ENCODE peak calls at places on chromosome 19, in five cellular contexts. K, B, I, V and C are unnamed samples.

GRCh38 chr19:1112254-1113208 is 8.7 kb downstream of the GPX4 start:
- DNase-seq in I (no peak), B (no peak), K (no peak), V (peak; percentile 87), C (peak; percentile 83)

GRCh38 chr19:29855087-29855486 is 43.3 kb downstream of the CCNE1 start:
- DNase-seq in V (no peak), B (no peak), I (no peak), K (no peak), C (peak; percentile 53)

GRCh38 chr19:7894612-7895309 is 6.5 kb downstream of the LRRC8E start:
- DNase-seq in V (no peak), B (no peak), I (no peak), K (no peak), C (peak; percentile 59)

GRCh38 chr19:1592023-1592754 is 476 bp downstream of the MBD3 start:
- DNase-seq in I (peak; percentile 50), B (peak; percentile 78), V (peak; percentile 94), K (peak; percentile 41), C (peak; percentile 89)

GRCh38 chr19:6678690-6679109 is 8.7 kb upstream of the TNFSF14 start:
- DNase-seq in I (no peak), V (no peak), B (no peak), K (no peak), C (no peak)

GRCh38 chr19:48338253-48338755 is 13.0 kb downstream of the EMP3 start:
- DNase-seq in B (no peak), I (no peak), K (no peak), V (no peak), C (no peak)

GRCh38 chr19:55598719-55599467 is 424 bp downstream of the FIZ1 start:
- DNase-seq in K (peak; percentile 96), I (peak; percentile 82), B (peak; percentile 90), V (peak; percentile 93), C (peak; percentile 98)

GRCh38 chr19:53908106-53908932 is 759 bp upstream of the CACNG7 start:
- DNase-seq in K (no peak), B (no peak), V (peak; percentile 75), I (no peak), C (peak; percentile 95)

GRCh38 chr19:44608391-44608821 is 5.0 kb upstream of the IGSF23 start:
- DNase-seq in V (no peak), B (no peak), K (no peak), I (no peak), C (no peak)

DNA sequence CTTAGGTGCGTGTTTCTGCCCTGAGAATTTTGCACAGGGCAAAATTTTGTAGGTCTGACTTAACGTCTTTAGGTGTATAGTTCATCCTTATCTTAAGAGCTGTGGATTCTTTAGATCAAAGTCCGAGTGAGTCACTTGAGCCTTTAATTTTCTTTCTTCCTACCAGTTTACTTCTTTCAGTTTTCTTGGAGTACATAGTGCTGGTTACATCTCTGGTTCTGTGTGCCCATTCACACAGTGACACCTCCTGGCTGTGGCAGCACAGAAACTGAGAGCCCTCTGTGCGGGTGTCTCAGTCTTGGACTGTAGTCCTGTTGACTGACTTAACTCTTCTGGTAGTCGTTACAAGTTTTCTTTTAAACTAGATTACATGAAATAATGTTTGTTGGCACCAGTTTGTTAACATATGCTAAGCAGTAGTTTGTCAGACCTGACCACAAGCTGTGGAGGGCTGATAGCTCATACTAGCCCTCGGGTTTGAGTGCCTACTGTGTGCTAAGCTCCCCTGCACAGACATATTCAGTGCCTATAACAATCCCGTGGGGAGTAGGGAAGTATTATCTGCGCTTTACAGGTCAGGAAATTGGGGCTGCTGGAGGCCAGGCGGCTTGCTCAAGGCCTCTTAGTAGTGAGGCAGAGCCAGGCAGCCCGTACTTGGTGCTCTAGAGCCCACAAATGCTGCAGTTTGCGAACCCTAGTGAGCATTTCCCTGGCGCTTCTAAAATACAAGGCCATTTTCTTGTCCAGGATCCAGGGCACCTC is 1.6 kb downstream of the GATAD2A start:
- DNase-seq in I (no peak), V (peak; percentile 62), B (peak; percentile 42), K (no peak), C (no peak)
- TF ChIP-seq CTCF in I (peak; percentile 40), V (peak; percentile 39), B (peak; percentile 70), K (no peak), C (no peak)

DNA sequence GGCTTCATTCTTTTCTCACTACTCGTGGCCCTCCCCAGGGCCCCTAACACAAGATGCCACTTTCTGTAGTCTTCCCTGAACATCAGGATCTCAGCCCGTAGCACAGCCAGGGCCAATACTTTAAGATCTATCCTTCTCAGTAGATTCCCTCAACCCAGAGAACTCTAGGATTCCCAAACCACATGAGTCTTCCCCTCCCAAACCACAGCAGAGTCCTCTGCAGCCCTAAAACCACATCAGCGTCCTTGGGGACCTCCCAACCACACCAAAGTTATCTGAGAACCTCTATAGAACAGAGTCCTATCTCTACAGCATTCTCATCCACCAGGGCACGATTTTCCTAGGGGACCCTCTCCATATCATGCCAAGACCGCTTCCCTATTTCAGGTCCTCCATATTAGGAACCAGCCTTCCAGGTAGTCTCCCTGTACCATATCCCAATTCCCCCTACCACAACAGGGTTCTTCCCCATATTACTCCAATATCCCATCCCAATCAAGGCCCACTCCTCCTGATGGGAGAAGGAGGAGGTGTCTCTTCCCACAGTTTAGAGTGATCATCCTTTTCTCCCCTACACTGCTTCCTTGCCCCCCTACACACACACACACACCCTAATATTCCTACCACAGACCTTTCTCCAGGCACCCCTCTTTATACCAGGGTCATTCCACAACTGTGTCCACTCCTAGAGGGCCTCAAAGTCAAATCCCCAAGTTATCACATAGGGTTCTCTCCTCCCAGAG is 1.4 kb downstream of the DYRK1B start:
- DNase-seq in I (no peak), K (no peak), B (no peak), V (no peak), C (no peak)
- H3K4me2 ChIP-seq in I (peak overlapping the region; percentile 56), K (peak overlapping the region; percentile 70), B (no peak overlapping the region), V (peak overlapping the region; percentile 76), C (peak overlapping the region; percentile 88)

GRCh38 chr19:35710784-35711723 is 6.7 kb downstream of the ZBTB32 start:
- DNase-seq in B (no peak), I (peak; percentile 94), K (no peak), V (no peak), C (no peak)
- TF ChIP-seq CREB1 in B (no peak), I (peak; percentile 46), K (no peak), V (no peak), C (no peak)

DNA sequence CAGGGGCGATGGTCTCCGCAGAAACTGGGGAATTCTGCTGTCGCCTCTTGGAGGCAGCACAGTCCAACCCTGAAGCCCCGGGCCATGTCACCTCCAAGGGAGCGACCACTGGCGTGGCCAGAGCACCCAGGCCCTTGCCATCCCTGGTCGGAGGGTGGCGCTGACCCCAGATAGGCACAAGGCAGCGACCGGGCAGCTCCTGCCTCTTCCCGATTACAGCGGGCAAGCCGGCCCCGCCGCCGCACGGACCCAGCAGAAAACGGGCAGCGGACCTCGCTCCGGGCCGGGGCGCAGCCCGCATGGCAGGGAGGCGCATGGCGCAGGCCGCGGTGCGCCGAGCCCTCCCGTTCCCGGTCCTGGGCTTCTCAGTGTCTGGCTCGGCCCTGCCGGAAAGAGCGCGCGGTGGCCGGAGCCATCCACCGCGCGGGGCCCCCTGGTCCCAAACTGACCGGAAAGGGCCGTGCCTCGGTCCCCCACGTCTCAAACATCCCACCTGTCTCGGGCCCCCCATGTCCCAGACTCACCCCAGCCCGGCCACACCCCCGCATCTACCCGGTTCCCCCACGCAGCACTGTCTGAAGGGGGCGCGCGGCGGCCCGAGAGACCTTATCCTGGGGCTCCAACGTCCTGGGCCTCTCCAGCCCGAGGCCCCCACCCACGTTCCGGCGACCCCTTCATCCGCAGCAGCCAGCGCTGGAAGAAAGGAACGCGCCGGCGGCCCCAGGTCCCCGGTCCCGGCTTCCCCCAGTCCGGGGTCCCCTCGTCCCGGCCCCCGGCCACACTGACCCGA is 725 bp downstream of the CERS1 start:
- DNase-seq in K (no peak), V (peak; percentile 72), I (no peak), B (peak; percentile 79), C (peak; percentile 79)
- TF ChIP-seq CTCF in K (peak; percentile 78), V (peak; percentile 71), I (no peak), B (peak; percentile 96), C (peak; percentile 49)